ENCODE peak calls at places on chromosomes 13 and 19, in ten cellular contexts. W is WERI-Rb-1; C is astrocyte of the spinal cord; D is AG10803; H is NT2/D1; N is body of pancreas; O is skeletal muscle cell; G is left ventricle myocardium inferior; E is CD8-positive, alpha-beta memory T cell; P is tibial nerve. Z is an unnamed sample.

GRCh38 chr13:32041429-32041828 is 9.9 kb downstream of the FRY start:
- DNase-seq in C (no peak), D (no peak), H (no peak), O (no peak), W (no peak), P (no peak), E (no peak), G (no peak), N (no peak), Z (no peak)

GRCh38 chr13:30585748-30586262 is 31.9 kb upstream of the USPL1 start:
- DNase-seq in O (peak; percentile 21), H (no peak), C (peak; percentile 69), P (no peak), E (no peak), W (no peak), N (no peak), G (no peak), D (peak; percentile 16), Z (no peak)

GRCh38 chr13:33379597-33379996 is 94.0 kb upstream of the STARD13 start:
- DNase-seq in G (no peak), W (no peak), E (no peak), O (no peak), D (no peak), N (peak; percentile 61), H (no peak), C (no peak), P (no peak), Z (no peak)

GRCh38 chr13:57627663-57628062 is 3.9 kb upstream of the PCDH17 start:
- DNase-seq in E (no peak), O (no peak), N (no peak), P (no peak), C (peak; percentile 46), W (no peak), D (peak; percentile 7), G (no peak), H (no peak), Z (no peak)

GRCh38 chr13:26658972-26659371 is 101.5 kb downstream of the WASF3 start:
- DNase-seq in O (no peak), H (no peak), E (no peak), N (no peak), D (no peak), C (no peak), P (no peak), W (no peak), G (no peak), Z (no peak)

GRCh38 chr13:89255844-89256406 is 1584.8 kb downstream of the SLITRK5 start:
- DNase-seq in N (no peak), E (no peak), C (no peak), W (no peak), H (no peak), P (no peak), D (no peak), O (no peak), G (no peak), Z (no peak)

GRCh38 chr19:45446944-45447343 is 20.9 kb upstream of the FOSB start:
- DNase-seq in D (peak; percentile 86), G (no peak), N (no peak), P (no peak), E (no peak), O (no peak), H (no peak), C (no peak), W (no peak), Z (no peak)

GRCh38 chr19:29941828-29942403 is at the start of gene URI1:
- DNase-seq in C (peak; percentile 81), P (peak; percentile 86), G (peak; percentile 92), D (peak; percentile 78), W (peak; percentile 88), N (peak; percentile 92), E (peak; percentile 93), H (peak; percentile 63), O (peak; percentile 43), Z (peak; percentile 86)

GRCh38 chr19:1173160-1173844 is 766 bp downstream of the SBNO2 start:
- DNase-seq in N (no peak), P (no peak), E (no peak), G (no peak), W (no peak), H (no peak), O (no peak), C (no peak), D (no peak), Z (no peak)

GRCh38 chr19:40719414-40719894 is 2.5 kb downstream of the ITPKC start:
- DNase-seq in P (no peak), N (no peak), G (no peak), C (no peak), H (no peak), D (no peak), O (no peak), E (no peak), W (no peak), Z (no peak)

GRCh38 chr19:31127132-31127967 is 221.9 kb downstream of the TSHZ3 start:
- DNase-seq in H (no peak), O (peak; percentile 82), N (no peak), W (no peak), C (peak; percentile 98), D (peak; percentile 97), E (no peak), P (no peak), G (no peak), Z (no peak)

GRCh38 chr13:39485314-39485700 is 117.7 kb downstream of the LHFPL6 start:
- DNase-seq in P (no peak), E (no peak), H (no peak), O (no peak), G (no peak), C (peak; percentile 65), N (no peak), D (peak; percentile 32), W (no peak), Z (no peak)

DNA sequence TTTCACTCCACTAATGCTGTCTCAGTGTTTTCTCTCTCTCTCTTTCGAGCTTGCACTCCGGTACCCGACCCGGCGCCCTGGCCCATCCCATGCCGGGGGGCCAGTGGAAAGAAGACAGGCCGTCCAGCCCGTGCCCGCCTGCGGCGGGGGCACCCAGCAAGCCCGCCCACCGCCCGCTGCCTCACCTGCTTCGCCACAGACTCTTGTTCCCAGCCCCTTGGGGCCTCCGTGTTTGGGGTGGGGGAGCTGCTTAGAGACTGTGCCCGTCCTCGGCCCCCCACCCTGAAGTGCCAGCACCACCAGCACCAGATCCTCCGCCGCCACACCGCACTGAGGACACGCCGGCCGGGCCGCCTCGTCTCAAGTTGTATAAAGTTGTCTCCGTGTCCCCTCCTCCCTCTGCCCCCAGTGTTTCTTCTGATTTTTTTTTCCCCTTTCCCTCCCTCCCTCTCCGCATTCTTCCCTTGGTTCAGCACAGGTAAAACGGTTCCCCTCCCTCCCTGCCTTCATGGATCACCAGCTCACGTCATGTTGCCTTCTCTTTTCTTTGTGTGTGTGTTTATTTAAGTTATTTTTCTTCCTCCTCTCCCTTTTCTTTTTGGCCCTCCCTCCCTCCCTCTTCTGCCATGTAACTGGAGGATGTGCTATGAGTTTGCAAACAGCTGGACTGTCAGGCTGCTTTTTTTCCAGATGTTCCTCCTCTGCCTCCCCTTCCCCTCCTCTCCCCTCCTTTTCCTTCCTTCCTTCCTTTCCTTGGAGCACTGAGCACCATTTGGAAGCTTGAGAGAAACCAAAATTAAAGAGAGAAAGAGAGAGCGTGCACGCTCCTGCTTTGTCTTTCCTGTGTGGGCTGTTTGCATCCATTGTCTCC is 2.1 kb downstream of the LENG9 start:
- DNase-seq in C (no peak), E (no peak), H (no peak), P (no peak), O (no peak), W (no peak), N (no peak), D (no peak), G (no peak), Z (no peak)
- H3K4me3 ChIP-seq in C (no peak overlapping the region), E (no peak overlapping the region), H (peak overlapping the region; percentile 80), P (no peak overlapping the region), O (no peak overlapping the region), W (no peak overlapping the region), N (no peak overlapping the region), D (no peak overlapping the region), G (peak overlapping the region; percentile 73), Z (no peak overlapping the region)

DNA sequence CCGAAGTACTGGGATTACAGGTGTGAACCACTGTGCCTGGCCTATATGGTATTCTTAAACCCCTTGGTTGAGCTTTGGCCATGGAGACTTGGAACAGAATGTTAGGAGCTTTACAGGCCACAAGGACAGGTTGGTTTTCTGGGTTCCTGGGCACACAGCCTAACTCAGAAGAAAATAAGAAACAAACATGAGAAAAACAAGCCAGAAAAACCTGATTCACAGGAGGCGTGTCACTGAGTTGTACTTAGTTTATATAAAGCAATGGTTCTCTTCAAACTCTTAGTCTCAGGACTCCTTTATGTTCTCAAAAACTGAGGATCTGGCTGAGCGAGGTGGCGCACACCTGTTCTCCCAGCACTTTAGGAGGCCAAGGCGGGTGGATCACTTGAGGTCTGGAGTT is 125.1 kb upstream of the SPATA13 start:
- DNase-seq in W (no peak), D (no peak), N (peak; percentile 48), O (no peak), H (no peak), E (no peak), P (no peak), G (no peak), C (no peak), Z (no peak)
- H3K4me3 ChIP-seq in W (no peak overlapping the region), D (no peak overlapping the region), N (no peak overlapping the region), O (no peak overlapping the region), H (no peak overlapping the region), E (no peak overlapping the region), P (no peak overlapping the region), G (no peak overlapping the region), C (no peak overlapping the region), Z (no peak overlapping the region)

DNA sequence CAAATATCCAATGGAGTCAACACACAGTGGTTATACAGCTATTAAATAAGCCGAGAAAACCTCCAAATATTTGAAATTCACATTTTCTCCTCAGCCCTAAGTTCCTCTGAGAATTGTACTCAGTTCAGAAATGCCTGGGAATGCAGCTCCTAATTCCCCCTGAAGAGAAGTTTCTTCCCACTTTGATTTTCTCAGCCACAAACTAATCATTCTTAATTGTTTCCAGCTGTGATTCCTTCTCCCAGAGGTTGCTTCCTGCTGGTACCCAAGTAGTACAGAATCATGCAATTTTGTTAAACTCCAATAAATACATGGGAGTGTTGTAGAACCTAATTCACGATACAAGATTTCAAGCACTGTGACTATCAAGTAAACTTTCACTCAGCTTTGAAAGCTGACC is 246.1 kb upstream of the MIR17HG start:
- DNase-seq in N (no peak), O (no peak), H (no peak), D (no peak), W (no peak), P (no peak), C (no peak), G (no peak), E (no peak), Z (no peak)
- H3K4me3 ChIP-seq in N (no peak overlapping the region), O (no peak overlapping the region), H (no peak overlapping the region), D (no peak overlapping the region), W (no peak overlapping the region), P (no peak overlapping the region), C (no peak overlapping the region), G (no peak overlapping the region), E (no peak overlapping the region), Z (no peak overlapping the region)

GRCh38 chr19:3179739-3180293 is 1.2 kb downstream of the S1PR4 start:
- DNase-seq in H (no peak), O (no peak), E (no peak), P (no peak), C (no peak), D (no peak), G (no peak), N (no peak), W (no peak), Z (no peak)
- H3K4me3 ChIP-seq in H (no peak overlapping the region), O (no peak overlapping the region), E (peak overlapping the region; percentile 94), P (no peak overlapping the region), C (no peak overlapping the region), D (no peak overlapping the region), G (peak overlapping the region; percentile 33), N (no peak overlapping the region), W (no peak overlapping the region), Z (no peak overlapping the region)

Z was measured in right atrium auricular region.